ENCODE peak calls at places on chromosomes 13 and 19, in seven cellular contexts. R, N, E, X, F, K and G are unnamed samples.
A peak's percentile ranks its signal among the peaks of the same experiment; 100 is the strongest.

GRCh38 chr13:36706755-36707154 is 32.9 kb downstream of the SERTM1 start:
- DNase-seq in R (no peak), N (no peak), E (no peak), X (peak; percentile 57), F (no peak), K (no peak), G (peak; percentile 60)

GRCh38 chr13:39051157-39051556 is 12.9 kb downstream of the NHLRC3 start:
- DNase-seq in R (peak; percentile 22), N (no peak), E (peak; percentile 33), X (peak; percentile 67), F (no peak), K (no peak), G (peak; percentile 28)

GRCh38 chr19:51821921-51822716 is 27.2 kb downstream of the FPR3 start:
- DNase-seq in R (no peak), N (no peak), E (peak; percentile 45), X (peak; percentile 78), F (no peak), K (no peak), G (no peak)

GRCh38 chr13:111458739-111459138 is 138.3 kb downstream of the TEX29 start:
- DNase-seq in R (no peak), N (no peak), E (no peak), X (no peak), F (no peak), K (no peak), G (no peak)

GRCh38 chr13:58369941-58370340 is 738.4 kb downstream of the PCDH17 start:
- DNase-seq in R (no peak), N (no peak), E (no peak), X (no peak), F (no peak), K (no peak), G (no peak)

GRCh38 chr13:42970824-42971669 is 21.0 kb downstream of the EPSTI1 start:
- DNase-seq in R (peak; percentile 73), N (no peak), E (peak; percentile 67), X (peak; percentile 63), F (peak; percentile 50), K (no peak), G (peak; percentile 78)

GRCh38 chr19:13117176-13117771 is 734 bp upstream of the TRMT1 start:
- DNase-seq in R (no peak), N (no peak), E (peak; percentile 26), X (no peak), F (no peak), K (no peak), G (no peak)

GRCh38 chr13:87769445-87769844 is 98.3 kb downstream of the SLITRK5 start:
- DNase-seq in R (no peak), N (no peak), E (no peak), X (no peak), F (no peak), K (no peak), G (no peak)

GRCh38 chr19:8361921-8362793 is 1.8 kb upstream of the ANGPTL4 start:
- DNase-seq in R (no peak), N (no peak), E (peak; percentile 99), X (peak; percentile 99), F (peak; percentile 59), K (peak; percentile 86), G (peak; percentile 99)

GRCh38 chr13:39970177-39970846 is 314.9 kb downstream of the COG6 start:
- DNase-seq in R (no peak), N (no peak), E (no peak), X (no peak), F (no peak), K (no peak), G (no peak)

GRCh38 chr19:49851456-49852259 is 699 bp downstream of the PTOV1 start:
- DNase-seq in R (no peak), N (no peak), E (no peak), X (no peak), F (peak; percentile 46), K (no peak), G (no peak)

GRCh38 chr13:114024603-114025431 is 50.9 kb upstream of the C13orf46 start:
- DNase-seq in R (no peak), N (no peak), E (no peak), X (no peak), F (no peak), K (no peak), G (no peak)

GRCh38 chr13:98839826-98840769 is 87.6 kb upstream of the SLC15A1 start:
- DNase-seq in R (peak; percentile 48), N (no peak), E (peak; percentile 55), X (peak; percentile 62), F (peak; percentile 50), K (peak; percentile 68), G (peak; percentile 55)

GRCh38 chr19:1373534-1374249 is 10.0 kb upstream of the NDUFS7 start:
- DNase-seq in R (no peak), N (no peak), E (no peak), X (peak; percentile 19), F (no peak), K (no peak), G (no peak)

GRCh38 chr13:29936961-29937360 is 86.5 kb upstream of the UBL3 start:
- DNase-seq in R (no peak), N (no peak), E (no peak), X (no peak), F (no peak), K (no peak), G (no peak)

GRCh38 chr19:17244618-17245534 is 843 bp downstream of the NR2F6 start:
- DNase-seq in R (no peak), N (no peak), E (no peak), X (no peak), F (no peak), K (no peak), G (no peak)

GRCh38 chr13:39767791-39768564 is 112.5 kb downstream of the COG6 start:
- DNase-seq in R (no peak), N (no peak), E (no peak), X (no peak), F (no peak), K (no peak), G (no peak)

GRCh38 chr13:72565893-72566292 is 161.5 kb downstream of the MZT1 start:
- DNase-seq in R (peak; percentile 10), N (no peak), E (peak; percentile 12), X (peak; percentile 49), F (no peak), K (no peak), G (peak; percentile 22)

GRCh38 chr13:23707674-23708073 is 137.5 kb downstream of the TNFRSF19 start:
- DNase-seq in R (no peak), N (no peak), E (peak; percentile 37), X (peak; percentile 64), F (no peak), K (no peak), G (peak; percentile 43)

GRCh38 chr19:925087-925911 is 536 bp upstream of the ARID3A start:
- DNase-seq in R (peak; percentile 72), N (peak; percentile 51), E (peak; percentile 81), X (peak; percentile 81), F (peak; percentile 82), K (peak; percentile 86), G (peak; percentile 87)

GRCh38 chr19:3658823-3659745 is 32.5 kb upstream of the CACTIN start:
- DNase-seq in R (no peak), N (no peak), E (no peak), X (no peak), F (no peak), K (no peak), G (no peak)

GRCh38 chr19:41367848-41368301 is 3.9 kb upstream of the B9D2 start:
- DNase-seq in R (no peak), N (no peak), E (peak; percentile 94), X (peak; percentile 89), F (no peak), K (no peak), G (peak; percentile 90)

GRCh38 chr13:66994498-66995365 is 235.4 kb downstream of the PCDH9 start:
- DNase-seq in R (no peak), N (no peak), E (no peak), X (no peak), F (no peak), K (no peak), G (no peak)

GRCh38 chr19:47745010-47745901 is at the start of gene NOP53:
- DNase-seq in R (peak; percentile 93), N (peak; percentile 95), E (peak; percentile 96), X (peak; percentile 98), F (peak; percentile 96), K (peak; percentile 93), G (peak; percentile 96)

GRCh38 chr13:96768524-96768923 is 225.8 kb downstream of the OXGR1 start:
- DNase-seq in R (no peak), N (no peak), E (no peak), X (no peak), F (no peak), K (no peak), G (no peak)

GRCh38 chr19:33374406-33374703 is 846 bp downstream of the CEBPG start:
- DNase-seq in R (no peak), N (no peak), E (peak; percentile 10), X (no peak), F (peak; percentile 21), K (peak; percentile 52), G (peak; percentile 27)

GRCh38 chr19:55638864-55639359 is 1.9 kb upstream of the ZNF580 start:
- DNase-seq in R (peak; percentile 42), N (no peak), E (peak; percentile 53), X (peak; percentile 49), F (peak; percentile 76), K (no peak), G (peak; percentile 39)

GRCh38 chr19:35224681-35225604 is 3.6 kb downstream of the FAM187B start:
- DNase-seq in R (no peak), N (no peak), E (no peak), X (no peak), F (peak; percentile 2), K (no peak), G (no peak)

GRCh38 chr19:28980236-28980868 is 232.6 kb downstream of the UQCRFS1 start:
- DNase-seq in R (peak; percentile 49), N (no peak), E (no peak), X (peak; percentile 42), F (no peak), K (no peak), G (peak; percentile 62)

GRCh38 chr13:33509642-33510229 is 224.2 kb upstream of the STARD13 start:
- DNase-seq in R (no peak), N (no peak), E (peak; percentile 63), X (peak; percentile 90), F (no peak), K (no peak), G (peak; percentile 41)

GRCh38 chr13:98141938-98142426 is 912 bp upstream of the FARP1 start:
- DNase-seq in R (no peak), N (no peak), E (no peak), X (no peak), F (no peak), K (peak; percentile 43), G (no peak)

GRCh38 chr13:76383671-76384461 is 502.3 kb downstream of the KCTD12 start:
- DNase-seq in R (no peak), N (no peak), E (peak; percentile 86), X (peak; percentile 89), F (no peak), K (no peak), G (peak; percentile 73)

GRCh38 chr13:66937423-66937822 is 292.7 kb downstream of the PCDH9 start:
- DNase-seq in R (no peak), N (no peak), E (no peak), X (no peak), F (no peak), K (no peak), G (no peak)

GRCh38 chr13:112562786-112563383 is 25.1 kb downstream of the TUBGCP3 start:
- DNase-seq in R (no peak), N (no peak), E (no peak), X (no peak), F (no peak), K (no peak), G (no peak)